ENCODE peak calls at places on chromosomes 1 and 21, in five cellular contexts. One of them, this sample, is unnamed.

GRCh38 chr1:44089371-44090070 is 29.1 kb upstream of the KLF17 start:
- DNase-seq in PC-9: no peak
- DNase-seq in CD8-positive, alpha-beta T cell: no peak
- DNase-seq in effector memory CD4-positive, alpha-beta T cell: no peak
- DNase-seq in activated T-cell treated with anti-CD3 and anti-CD28 coated beads, Interleukin-2, amount 50 U/mL, for 48 hours: no peak
- DNase-seq in this sample: no peak

GRCh38 chr1:40383095-40383487 is 9.6 kb downstream of the SMAP2 start:
- DNase-seq in PC-9: no peak
- DNase-seq in CD8-positive, alpha-beta T cell: no peak
- DNase-seq in effector memory CD4-positive, alpha-beta T cell: no peak
- DNase-seq in activated T-cell treated with anti-CD3 and anti-CD28 coated beads, Interleukin-2, amount 50 U/mL, for 48 hours: no peak
- DNase-seq in this sample: no peak

GRCh38 chr1:150161747-150162581 is 12.2 kb downstream of the PLEKHO1 start:
- DNase-seq in PC-9: no peak
- DNase-seq in CD8-positive, alpha-beta T cell: no peak
- DNase-seq in effector memory CD4-positive, alpha-beta T cell: no peak
- DNase-seq in activated T-cell treated with anti-CD3 and anti-CD28 coated beads, Interleukin-2, amount 50 U/mL, for 48 hours: no peak
- DNase-seq in this sample: peak; percentile 77

GRCh38 chr21:46117586-46118304 is 19.8 kb downstream of the COL6A2 start:
- DNase-seq in PC-9: no peak
- DNase-seq in CD8-positive, alpha-beta T cell: no peak
- DNase-seq in effector memory CD4-positive, alpha-beta T cell: no peak
- DNase-seq in activated T-cell treated with anti-CD3 and anti-CD28 coated beads, Interleukin-2, amount 50 U/mL, for 48 hours: no peak
- DNase-seq in this sample: no peak

GRCh38 chr1:109040627-109041613 is 982 bp downstream of the WDR47 start:
- DNase-seq in PC-9: peak; percentile 22
- DNase-seq in CD8-positive, alpha-beta T cell: peak; percentile 31
- DNase-seq in effector memory CD4-positive, alpha-beta T cell: no peak
- DNase-seq in activated T-cell treated with anti-CD3 and anti-CD28 coated beads, Interleukin-2, amount 50 U/mL, for 48 hours: no peak
- DNase-seq in this sample: peak; percentile 33

GRCh38 chr1:181469829-181470228 is 13.5 kb upstream of the CACNA1E start:
- DNase-seq in PC-9: no peak
- DNase-seq in CD8-positive, alpha-beta T cell: no peak
- DNase-seq in effector memory CD4-positive, alpha-beta T cell: no peak
- DNase-seq in activated T-cell treated with anti-CD3 and anti-CD28 coated beads, Interleukin-2, amount 50 U/mL, for 48 hours: no peak
- DNase-seq in this sample: no peak

GRCh38 chr1:158145173-158145719 is 35.4 kb upstream of the CD1D start:
- DNase-seq in PC-9: no peak
- DNase-seq in CD8-positive, alpha-beta T cell: no peak
- DNase-seq in effector memory CD4-positive, alpha-beta T cell: no peak
- DNase-seq in activated T-cell treated with anti-CD3 and anti-CD28 coated beads, Interleukin-2, amount 50 U/mL, for 48 hours: no peak
- DNase-seq in this sample: no peak

GRCh38 chr1:177927021-177927596 is 42.7 kb downstream of the SEC16B start:
- DNase-seq in PC-9: peak; percentile 49
- DNase-seq in CD8-positive, alpha-beta T cell: no peak
- DNase-seq in effector memory CD4-positive, alpha-beta T cell: no peak
- DNase-seq in activated T-cell treated with anti-CD3 and anti-CD28 coated beads, Interleukin-2, amount 50 U/mL, for 48 hours: no peak
- DNase-seq in this sample: no peak

GRCh38 chr1:202056644-202057334 is 46.4 kb downstream of the ELF3 start:
- DNase-seq in PC-9: peak; percentile 97
- DNase-seq in CD8-positive, alpha-beta T cell: no peak
- DNase-seq in effector memory CD4-positive, alpha-beta T cell: no peak
- DNase-seq in activated T-cell treated with anti-CD3 and anti-CD28 coated beads, Interleukin-2, amount 50 U/mL, for 48 hours: no peak
- DNase-seq in this sample: no peak

GRCh38 chr21:41760411-41760810 is 6.4 kb downstream of the RIPK4 start:
- DNase-seq in PC-9: no peak
- DNase-seq in CD8-positive, alpha-beta T cell: no peak
- DNase-seq in effector memory CD4-positive, alpha-beta T cell: no peak
- DNase-seq in activated T-cell treated with anti-CD3 and anti-CD28 coated beads, Interleukin-2, amount 50 U/mL, for 48 hours: no peak
- DNase-seq in this sample: no peak

GRCh38 chr1:119112791-119113190 is 27.7 kb downstream of the WARS2 start:
- DNase-seq in PC-9: no peak
- DNase-seq in CD8-positive, alpha-beta T cell: no peak
- DNase-seq in effector memory CD4-positive, alpha-beta T cell: no peak
- DNase-seq in activated T-cell treated with anti-CD3 and anti-CD28 coated beads, Interleukin-2, amount 50 U/mL, for 48 hours: no peak
- DNase-seq in this sample: no peak

GRCh38 chr1:228245111-228245510 is 37.3 kb downstream of the OBSCN start:
- DNase-seq in PC-9: no peak
- DNase-seq in CD8-positive, alpha-beta T cell: no peak
- DNase-seq in effector memory CD4-positive, alpha-beta T cell: no peak
- DNase-seq in activated T-cell treated with anti-CD3 and anti-CD28 coated beads, Interleukin-2, amount 50 U/mL, for 48 hours: no peak
- DNase-seq in this sample: no peak

GRCh38 chr1:222416001-222416791 is 131.7 kb downstream of the HHIPL2 start:
- DNase-seq in PC-9: no peak
- DNase-seq in CD8-positive, alpha-beta T cell: no peak
- DNase-seq in effector memory CD4-positive, alpha-beta T cell: no peak
- DNase-seq in activated T-cell treated with anti-CD3 and anti-CD28 coated beads, Interleukin-2, amount 50 U/mL, for 48 hours: peak; percentile 57
- DNase-seq in this sample: no peak

GRCh38 chr1:1200876-1201810 is 5.2 kb downstream of the TNFRSF18 start:
- DNase-seq in PC-9: no peak
- DNase-seq in CD8-positive, alpha-beta T cell: peak; percentile 90
- DNase-seq in effector memory CD4-positive, alpha-beta T cell: peak; percentile 89
- DNase-seq in activated T-cell treated with anti-CD3 and anti-CD28 coated beads, Interleukin-2, amount 50 U/mL, for 48 hours: peak; percentile 94
- DNase-seq in this sample: peak; percentile 50

GRCh38 chr1:48619529-48619928 is 147.5 kb upstream of the SPATA6 start:
- DNase-seq in PC-9: peak; percentile 55
- DNase-seq in CD8-positive, alpha-beta T cell: no peak
- DNase-seq in effector memory CD4-positive, alpha-beta T cell: no peak
- DNase-seq in activated T-cell treated with anti-CD3 and anti-CD28 coated beads, Interleukin-2, amount 50 U/mL, for 48 hours: no peak
- DNase-seq in this sample: no peak

GRCh38 chr1:175629318-175629694 is 114.1 kb downstream of the TNR start:
- DNase-seq in PC-9: no peak
- DNase-seq in CD8-positive, alpha-beta T cell: no peak
- DNase-seq in effector memory CD4-positive, alpha-beta T cell: no peak
- DNase-seq in activated T-cell treated with anti-CD3 and anti-CD28 coated beads, Interleukin-2, amount 50 U/mL, for 48 hours: no peak
- DNase-seq in this sample: no peak

GRCh38 chr21:36846624-36847023 is 119.8 kb downstream of the HLCS start:
- DNase-seq in PC-9: no peak
- DNase-seq in CD8-positive, alpha-beta T cell: no peak
- DNase-seq in effector memory CD4-positive, alpha-beta T cell: no peak
- DNase-seq in activated T-cell treated with anti-CD3 and anti-CD28 coated beads, Interleukin-2, amount 50 U/mL, for 48 hours: no peak
- DNase-seq in this sample: no peak

GRCh38 chr1:87327362-87328120 is 1.1 kb upstream of the LMO4 start:
- DNase-seq in PC-9: no peak
- DNase-seq in CD8-positive, alpha-beta T cell: no peak
- DNase-seq in effector memory CD4-positive, alpha-beta T cell: no peak
- DNase-seq in activated T-cell treated with anti-CD3 and anti-CD28 coated beads, Interleukin-2, amount 50 U/mL, for 48 hours: no peak
- DNase-seq in this sample: no peak

GRCh38 chr1:228903573-228904122 is 168.4 kb downstream of the RHOU start:
- DNase-seq in PC-9: no peak
- DNase-seq in CD8-positive, alpha-beta T cell: no peak
- DNase-seq in effector memory CD4-positive, alpha-beta T cell: no peak
- DNase-seq in activated T-cell treated with anti-CD3 and anti-CD28 coated beads, Interleukin-2, amount 50 U/mL, for 48 hours: no peak
- DNase-seq in this sample: no peak

GRCh38 chr1:116940809-116941640 is 31.3 kb downstream of the PTGFRN start:
- DNase-seq in PC-9: no peak
- DNase-seq in CD8-positive, alpha-beta T cell: no peak
- DNase-seq in effector memory CD4-positive, alpha-beta T cell: no peak
- DNase-seq in activated T-cell treated with anti-CD3 and anti-CD28 coated beads, Interleukin-2, amount 50 U/mL, for 48 hours: no peak
- DNase-seq in this sample: no peak

GRCh38 chr1:70140894-70141293 is 64.5 kb downstream of the LRRC40 start:
- DNase-seq in PC-9: no peak
- DNase-seq in CD8-positive, alpha-beta T cell: no peak
- DNase-seq in effector memory CD4-positive, alpha-beta T cell: no peak
- DNase-seq in activated T-cell treated with anti-CD3 and anti-CD28 coated beads, Interleukin-2, amount 50 U/mL, for 48 hours: no peak
- DNase-seq in this sample: no peak

GRCh38 chr1:66732407-66733166 is 19.7 kb upstream of the DYNLT5 start:
- DNase-seq in PC-9: no peak
- DNase-seq in CD8-positive, alpha-beta T cell: no peak
- DNase-seq in effector memory CD4-positive, alpha-beta T cell: no peak
- DNase-seq in activated T-cell treated with anti-CD3 and anti-CD28 coated beads, Interleukin-2, amount 50 U/mL, for 48 hours: no peak
- DNase-seq in this sample: peak; percentile 20

GRCh38 chr1:174000274-174000852 is 21.8 kb downstream of the RC3H1 start:
- DNase-seq in PC-9: no peak
- DNase-seq in CD8-positive, alpha-beta T cell: no peak
- DNase-seq in effector memory CD4-positive, alpha-beta T cell: no peak
- DNase-seq in activated T-cell treated with anti-CD3 and anti-CD28 coated beads, Interleukin-2, amount 50 U/mL, for 48 hours: no peak
- DNase-seq in this sample: no peak

GRCh38 chr1:205343431-205344009 is 13.2 kb downstream of the KLHDC8A start:
- DNase-seq in PC-9: no peak
- DNase-seq in CD8-positive, alpha-beta T cell: peak; percentile 24
- DNase-seq in effector memory CD4-positive, alpha-beta T cell: no peak
- DNase-seq in activated T-cell treated with anti-CD3 and anti-CD28 coated beads, Interleukin-2, amount 50 U/mL, for 48 hours: peak; percentile 51
- DNase-seq in this sample: no peak

GRCh38 chr1:214219916-214220315 is 61.0 kb upstream of the SMYD2 start:
- DNase-seq in PC-9: no peak
- DNase-seq in CD8-positive, alpha-beta T cell: no peak
- DNase-seq in effector memory CD4-positive, alpha-beta T cell: no peak
- DNase-seq in activated T-cell treated with anti-CD3 and anti-CD28 coated beads, Interleukin-2, amount 50 U/mL, for 48 hours: no peak
- DNase-seq in this sample: no peak

GRCh38 chr1:21672478-21673276 is 3.5 kb upstream of the RAP1GAP start:
- DNase-seq in PC-9: no peak
- DNase-seq in CD8-positive, alpha-beta T cell: no peak
- DNase-seq in effector memory CD4-positive, alpha-beta T cell: no peak
- DNase-seq in activated T-cell treated with anti-CD3 and anti-CD28 coated beads, Interleukin-2, amount 50 U/mL, for 48 hours: peak; percentile 14
- DNase-seq in this sample: no peak

GRCh38 chr1:109259674-109260557 is 10.6 kb downstream of the CELSR2 start:
- DNase-seq in PC-9: no peak
- DNase-seq in CD8-positive, alpha-beta T cell: no peak
- DNase-seq in effector memory CD4-positive, alpha-beta T cell: no peak
- DNase-seq in activated T-cell treated with anti-CD3 and anti-CD28 coated beads, Interleukin-2, amount 50 U/mL, for 48 hours: no peak
- DNase-seq in this sample: no peak

GRCh38 chr1:56469640-56470371 is 109.6 kb downstream of the PLPP3 start:
- DNase-seq in PC-9: no peak
- DNase-seq in CD8-positive, alpha-beta T cell: no peak
- DNase-seq in effector memory CD4-positive, alpha-beta T cell: no peak
- DNase-seq in activated T-cell treated with anti-CD3 and anti-CD28 coated beads, Interleukin-2, amount 50 U/mL, for 48 hours: no peak
- DNase-seq in this sample: no peak

GRCh38 chr1:182617734-182618288 is 13.6 kb upstream of the RGS16 start:
- DNase-seq in PC-9: peak; percentile 41
- DNase-seq in CD8-positive, alpha-beta T cell: no peak
- DNase-seq in effector memory CD4-positive, alpha-beta T cell: no peak
- DNase-seq in activated T-cell treated with anti-CD3 and anti-CD28 coated beads, Interleukin-2, amount 50 U/mL, for 48 hours: no peak
- DNase-seq in this sample: peak; percentile 51

GRCh38 chr1:225834417-225835329 is 24.7 kb downstream of the EPHX1 start:
- DNase-seq in PC-9: no peak
- DNase-seq in CD8-positive, alpha-beta T cell: no peak
- DNase-seq in effector memory CD4-positive, alpha-beta T cell: no peak
- DNase-seq in activated T-cell treated with anti-CD3 and anti-CD28 coated beads, Interleukin-2, amount 50 U/mL, for 48 hours: no peak
- DNase-seq in this sample: no peak

GRCh38 chr1:86852737-86853408 is 61.1 kb downstream of the SELENOF start:
- DNase-seq in PC-9: no peak
- DNase-seq in CD8-positive, alpha-beta T cell: no peak
- DNase-seq in effector memory CD4-positive, alpha-beta T cell: no peak
- DNase-seq in activated T-cell treated with anti-CD3 and anti-CD28 coated beads, Interleukin-2, amount 50 U/mL, for 48 hours: no peak
- DNase-seq in this sample: no peak

GRCh38 chr1:85278853-85279314 is 2.5 kb upstream of the BCL10 start:
- DNase-seq in PC-9: peak; percentile 94
- DNase-seq in CD8-positive, alpha-beta T cell: no peak
- DNase-seq in effector memory CD4-positive, alpha-beta T cell: no peak
- DNase-seq in activated T-cell treated with anti-CD3 and anti-CD28 coated beads, Interleukin-2, amount 50 U/mL, for 48 hours: peak; percentile 65
- DNase-seq in this sample: peak; percentile 75

GRCh38 chr1:70224954-70225353 is 3.8 kb downstream of the SRSF11 start:
- DNase-seq in PC-9: no peak
- DNase-seq in CD8-positive, alpha-beta T cell: no peak
- DNase-seq in effector memory CD4-positive, alpha-beta T cell: no peak
- DNase-seq in activated T-cell treated with anti-CD3 and anti-CD28 coated beads, Interleukin-2, amount 50 U/mL, for 48 hours: no peak
- DNase-seq in this sample: no peak

GRCh38 chr1:87696483-87696882 is 367.8 kb downstream of the LMO4 start:
- DNase-seq in PC-9: no peak
- DNase-seq in CD8-positive, alpha-beta T cell: no peak
- DNase-seq in effector memory CD4-positive, alpha-beta T cell: no peak
- DNase-seq in activated T-cell treated with anti-CD3 and anti-CD28 coated beads, Interleukin-2, amount 50 U/mL, for 48 hours: no peak
- DNase-seq in this sample: no peak

This sample was measured in GM12865.